ENCODE peak calls at places on chromosomes 12 and 14, in six cellular contexts. One of them, this sample, is unnamed.

GRCh38 chr12:98939350-98939749 is 294.3 kb downstream of the APAF1 start:
- DNase-seq in RPMI7951: no peak
- DNase-seq in lower leg skin: no peak
- DNase-seq in SIG-M5: no peak
- DNase-seq in AG09309: peak
- DNase-seq in activated gamma-delta T cell treated with Interleukin-2 at 50 U/mL for 16 hours: no peak
- DNase-seq in this sample: no peak

GRCh38 chr12:65765436-65765813 is 58.9 kb upstream of the HMGA2 start:
- DNase-seq in AG09309: no peak
- DNase-seq in SIG-M5: no peak
- DNase-seq in lower leg skin: no peak
- DNase-seq in RPMI7951: peak
- DNase-seq in activated gamma-delta T cell treated with Interleukin-2 at 50 U/mL for 16 hours: no peak
- DNase-seq in this sample: no peak

GRCh38 chr12:112905451-112906089 is 1.2 kb upstream of the OAS1 start:
- DNase-seq in activated gamma-delta T cell treated with Interleukin-2 at 50 U/mL for 16 hours: no peak
- DNase-seq in lower leg skin: no peak
- DNase-seq in AG09309: no peak
- DNase-seq in SIG-M5: no peak
- DNase-seq in RPMI7951: peak
- DNase-seq in this sample: no peak

GRCh38 chr12:53997324-53998173 is 2.4 kb upstream of the HOXC9 start:
- DNase-seq in SIG-M5: no peak
- DNase-seq in AG09309: no peak
- DNase-seq in activated gamma-delta T cell treated with Interleukin-2 at 50 U/mL for 16 hours: no peak
- DNase-seq in RPMI7951: no peak
- DNase-seq in lower leg skin: no peak
- DNase-seq in this sample: no peak

GRCh38 chr12:176321-177181 is 37.4 kb downstream of the SLC6A12 start:
- DNase-seq in RPMI7951: peak
- DNase-seq in SIG-M5: no peak
- DNase-seq in AG09309: no peak
- DNase-seq in activated gamma-delta T cell treated with Interleukin-2 at 50 U/mL for 16 hours: no peak
- DNase-seq in lower leg skin: no peak
- DNase-seq in this sample: no peak

GRCh38 chr12:18719922-18720321 is 17.9 kb downstream of the PLCZ1 start:
- DNase-seq in activated gamma-delta T cell treated with Interleukin-2 at 50 U/mL for 16 hours: no peak
- DNase-seq in lower leg skin: no peak
- DNase-seq in AG09309: no peak
- DNase-seq in SIG-M5: no peak
- DNase-seq in RPMI7951: no peak
- DNase-seq in this sample: no peak

GRCh38 chr12:54246011-54246641 is 33.8 kb downstream of the CBX5 start:
- DNase-seq in activated gamma-delta T cell treated with Interleukin-2 at 50 U/mL for 16 hours: no peak
- DNase-seq in lower leg skin: no peak
- DNase-seq in AG09309: no peak
- DNase-seq in SIG-M5: no peak
- DNase-seq in RPMI7951: no peak
- DNase-seq in this sample: no peak

GRCh38 chr12:5518584-5519365 is 86.9 kb downstream of the NTF3 start:
- DNase-seq in RPMI7951: no peak
- DNase-seq in activated gamma-delta T cell treated with Interleukin-2 at 50 U/mL for 16 hours: no peak
- DNase-seq in lower leg skin: peak
- DNase-seq in AG09309: no peak
- DNase-seq in SIG-M5: no peak
- DNase-seq in this sample: no peak

GRCh38 chr14:68401320-68401719 is 391.5 kb downstream of the ZFP36L1 start:
- DNase-seq in RPMI7951: peak
- DNase-seq in lower leg skin: no peak
- DNase-seq in AG09309: no peak
- DNase-seq in SIG-M5: no peak
- DNase-seq in activated gamma-delta T cell treated with Interleukin-2 at 50 U/mL for 16 hours: no peak
- DNase-seq in this sample: no peak

GRCh38 chr14:104382361-104383087 is 197.0 kb upstream of the C14orf180 start:
- DNase-seq in RPMI7951: no peak
- DNase-seq in lower leg skin: no peak
- DNase-seq in AG09309: no peak
- DNase-seq in SIG-M5: no peak
- DNase-seq in activated gamma-delta T cell treated with Interleukin-2 at 50 U/mL for 16 hours: no peak
- DNase-seq in this sample: no peak

GRCh38 chr14:74616996-74617700 is 5.1 kb upstream of the LTBP2 start:
- DNase-seq in activated gamma-delta T cell treated with Interleukin-2 at 50 U/mL for 16 hours: no peak
- DNase-seq in lower leg skin: no peak
- DNase-seq in SIG-M5: no peak
- DNase-seq in AG09309: no peak
- DNase-seq in RPMI7951: no peak
- DNase-seq in this sample: no peak

GRCh38 chr12:95709152-95709551 is 81.4 kb downstream of the NTN4 start:
- DNase-seq in activated gamma-delta T cell treated with Interleukin-2 at 50 U/mL for 16 hours: no peak
- DNase-seq in lower leg skin: no peak
- DNase-seq in SIG-M5: no peak
- DNase-seq in AG09309: no peak
- DNase-seq in RPMI7951: no peak
- DNase-seq in this sample: no peak

GRCh38 chr14:58100735-58101368 is 51.2 kb downstream of the ARMH4 start:
- DNase-seq in lower leg skin: no peak
- DNase-seq in RPMI7951: peak
- DNase-seq in SIG-M5: no peak
- DNase-seq in activated gamma-delta T cell treated with Interleukin-2 at 50 U/mL for 16 hours: no peak
- DNase-seq in AG09309: no peak
- DNase-seq in this sample: no peak

GRCh38 chr14:92783813-92784431 is 10.2 kb upstream of the GOLGA5 start:
- DNase-seq in AG09309: peak
- DNase-seq in RPMI7951: peak
- DNase-seq in activated gamma-delta T cell treated with Interleukin-2 at 50 U/mL for 16 hours: peak
- DNase-seq in lower leg skin: no peak
- DNase-seq in SIG-M5: peak
- DNase-seq in this sample: no peak

GRCh38 chr14:103130965-103131364 is 7.7 kb downstream of the TNFAIP2 start:
- DNase-seq in RPMI7951: no peak
- DNase-seq in AG09309: no peak
- DNase-seq in SIG-M5: no peak
- DNase-seq in lower leg skin: peak
- DNase-seq in activated gamma-delta T cell treated with Interleukin-2 at 50 U/mL for 16 hours: no peak
- DNase-seq in this sample: peak

GRCh38 chr12:124523071-124523470 is 44.3 kb downstream of the NCOR2 start:
- DNase-seq in lower leg skin: no peak
- DNase-seq in RPMI7951: peak
- DNase-seq in activated gamma-delta T cell treated with Interleukin-2 at 50 U/mL for 16 hours: no peak
- DNase-seq in AG09309: no peak
- DNase-seq in SIG-M5: no peak
- DNase-seq in this sample: peak

This sample was measured in breast epithelium.